ENCODE peak calls at places on chromosome 12, in eight cellular contexts. P is stimulated activated CD8-positive, alpha-beta memory T cell treated with anti-CD3 and anti-CD28 coated beads, Interleukin-4, amount 100 ng/mL, for 4 hours; W is lower lobe of right lung; O is GM20000; G is HS-27A; R is mesothelial cell of epicardium; N is astrocyte; X is neuronal stem cell. J is an unnamed sample.

GRCh38 chr12:85626031-85626781 is 210.0 kb downstream of the RASSF9 start:
- DNase-seq in P (no peak), R (no peak), X (no peak), W (no peak), G (peak), O (no peak), N (peak), J (no peak)

GRCh38 chr12:67698711-67699603 is 50.4 kb downstream of the DYRK2 start:
- DNase-seq in W (no peak), O (peak), P (peak), X (no peak), N (peak), G (no peak), R (no peak), J (peak)

GRCh38 chr12:124217508-124217981 is 77.3 kb upstream of the RFLNA start:
- DNase-seq in G (no peak), P (no peak), W (no peak), O (no peak), N (peak), R (no peak), X (peak), J (no peak)

GRCh38 chr12:68317047-68317667 is 15.0 kb downstream of the MDM1 start:
- DNase-seq in X (no peak), N (no peak), W (no peak), R (no peak), O (peak), G (no peak), P (peak), J (peak)

GRCh38 chr12:90833228-90833627 is 121.7 kb downstream of the CCER1 start:
- DNase-seq in W (no peak), X (no peak), R (no peak), O (no peak), N (no peak), G (no peak), P (no peak), J (no peak)

GRCh38 chr12:130983328-130984017 is 29.8 kb downstream of the ADGRD1 start:
- DNase-seq in O (no peak), N (no peak), X (no peak), W (no peak), G (no peak), P (no peak), R (no peak), J (no peak)

GRCh38 chr12:47249719-47250506 is 170.2 kb upstream of the AMIGO2 start:
- DNase-seq in N (peak), G (no peak), X (no peak), P (no peak), W (no peak), R (no peak), O (no peak), J (no peak)

GRCh38 chr12:47995976-47996375 is 8.3 kb downstream of the COL2A1 start:
- DNase-seq in N (peak), R (no peak), X (no peak), W (no peak), O (no peak), P (no peak), G (no peak), J (no peak)

GRCh38 chr12:80400591-80400991 is 43.4 kb upstream of the PTPRQ start:
- DNase-seq in G (no peak), O (no peak), R (no peak), N (peak), P (no peak), W (no peak), X (no peak), J (peak)

GRCh38 chr12:52956987-52957386 is 8.1 kb downstream of the KRT18 start:
- DNase-seq in X (no peak), G (no peak), W (no peak), R (no peak), O (no peak), N (peak), P (no peak), J (peak)

GRCh38 chr12:34163443-34163842 is 141.1 kb downstream of the ALG10 start:
- DNase-seq in R (no peak), N (no peak), X (no peak), O (no peak), G (no peak), W (no peak), P (no peak), J (peak)

GRCh38 chr12:88889326-88890110 is 309.2 kb upstream of the KITLG start:
- DNase-seq in W (no peak), N (peak), X (no peak), P (no peak), G (no peak), O (no peak), R (no peak), J (no peak)

GRCh38 chr12:121468451-121468850 is 68.5 kb downstream of the RNF34 start:
- DNase-seq in R (no peak), X (no peak), N (no peak), W (no peak), O (no peak), P (no peak), G (no peak), J (no peak)

GRCh38 chr12:19972325-19973288 is 395.7 kb upstream of the PDE3A start:
- DNase-seq in N (peak), P (no peak), W (no peak), O (peak), X (no peak), R (no peak), G (no peak), J (no peak)

GRCh38 chr12:52879394-52880351 is 25.2 kb downstream of the KRT8 start:
- DNase-seq in X (peak), O (peak), N (peak), G (peak), R (peak), P (no peak), W (peak), J (peak)

GRCh38 chr12:72236071-72236705 is 36.0 kb upstream of the TRHDE start:
- DNase-seq in R (no peak), X (no peak), N (peak), P (no peak), O (no peak), W (no peak), G (no peak), J (no peak)

GRCh38 chr12:120041386-120042231 is 52.6 kb downstream of the BICDL1 start:
- DNase-seq in G (no peak), P (no peak), O (no peak), X (no peak), N (no peak), R (no peak), W (no peak), J (no peak)

GRCh38 chr12:6635856-6636521 is at the start of gene LPAR5:
- DNase-seq in W (peak), P (no peak), X (no peak), N (peak), G (no peak), O (peak), R (no peak), J (no peak)

GRCh38 chr12:77402726-77403125 is 337.4 kb upstream of the E2F7 start:
- DNase-seq in N (peak), P (no peak), X (no peak), G (peak), R (no peak), W (no peak), O (no peak), J (no peak)

J was measured in RPMI8226.